ENCODE peak calls at places on chromosome 4, in five cellular contexts. L is hypothalamus; C is retinal pigment epithelial cell; Q is activated T-cell treated with anti-CD3 and anti-CD28 coated beads, Interleukin-2, amount 50 U/mL, for 48 hours; F is head of caudate nucleus. B is an unnamed sample.

GRCh38 chr4:53174824-53175223 is 191.0 kb downstream of the SCFD2 start:
- DNase-seq in C (no peak), L (no peak), F (no peak), Q (no peak), B (no peak)

GRCh38 chr4:133839326-133839725 is 362.3 kb downstream of the PABPC4L start:
- DNase-seq in L (no peak), C (no peak), F (no peak), Q (no peak), B (no peak)

GRCh38 chr4:150067859-150068258 is 10.4 kb upstream of the DCLK2 start:
- DNase-seq in F (no peak), Q (no peak), L (no peak), C (no peak), B (no peak)

GRCh38 chr4:48268956-48269860 is at the start of gene TEC:
- DNase-seq in L (peak), F (peak), C (no peak), Q (no peak), B (no peak)

GRCh38 chr4:108946237-108946636 is 183.4 kb upstream of the ETNPPL start:
- DNase-seq in L (no peak), C (no peak), F (no peak), Q (no peak), B (no peak)

GRCh38 chr4:185143596-185143969 is 517 bp downstream of the SLC25A4 start:
- DNase-seq in Q (no peak), C (no peak), L (no peak), F (peak), B (peak)

GRCh38 chr4:108483077-108483476 is 137.3 kb upstream of the RPL34 start:
- DNase-seq in Q (peak), F (no peak), C (no peak), L (no peak), B (no peak)

GRCh38 chr4:44583393-44583792 is 68.0 kb downstream of the YIPF7 start:
- DNase-seq in L (no peak), Q (no peak), F (no peak), C (no peak), B (no peak)

GRCh38 chr4:16818005-16818404 is 80.4 kb downstream of the LDB2 start:
- DNase-seq in F (no peak), Q (no peak), L (no peak), C (no peak), B (no peak)

GRCh38 chr4:92969650-92970370 is 666.0 kb downstream of the GRID2 start:
- DNase-seq in C (peak), L (no peak), F (no peak), Q (no peak), B (no peak)

GRCh38 chr4:88697113-88697512 is 516 bp downstream of the NAP1L5 start:
- DNase-seq in Q (peak), F (peak), C (no peak), L (no peak), B (peak)

GRCh38 chr4:3416821-3417221 is 24.9 kb upstream of the HGFAC start:
- DNase-seq in L (no peak), Q (no peak), F (no peak), C (no peak), B (no peak)

GRCh38 chr4:112889199-112889598 is 160.3 kb upstream of the ANK2 start:
- DNase-seq in L (no peak), Q (no peak), F (no peak), C (no peak), B (no peak)

GRCh38 chr4:68342139-68342538 is 7.8 kb downstream of the YTHDC1 start:
- DNase-seq in C (no peak), F (no peak), L (no peak), Q (no peak), B (peak)

GRCh38 chr4:108148316-108148715 is 20.4 kb downstream of the LEF1 start:
- DNase-seq in F (no peak), Q (no peak), L (no peak), C (no peak), B (no peak)

GRCh38 chr4:124641715-124642380 is 70.7 kb downstream of the ANKRD50 start:
- DNase-seq in F (no peak), L (no peak), Q (no peak), C (peak), B (no peak)

B was measured in putamen.